ENCODE peak calls at places on chromosomes 12 and 14, in seven cellular contexts. L is WTC11, O is H1, R is HEK293T, S is GM12878, A is HepG2, F is K562. J is an unnamed sample.

GRCh38 chr12:6725350-6725749 is 1.5 kb downstream of the COPS7A start:
- DNase-seq in O (no peak), A (no peak), F (no peak), S (no peak), L (no peak), R (no peak), J (no peak)

GRCh38 chr12:61412209-61412608 is 848.0 kb upstream of the USP15 start:
- DNase-seq in S (no peak), L (no peak), O (no peak), R (no peak), A (no peak), F (no peak), J (no peak)

GRCh38 chr12:31362115-31362758 is 36.3 kb upstream of the SINHCAF start:
- DNase-seq in L (peak), A (peak), S (no peak), R (peak), F (peak), O (no peak), J (no peak)

GRCh38 chr12:114918535-114919233 is 234.7 kb upstream of the TBX3 start:
- DNase-seq in S (no peak), F (no peak), R (no peak), O (no peak), L (no peak), A (peak), J (no peak)

GRCh38 chr12:117162649-117163048 is 27.6 kb downstream of the FBXO21 start:
- DNase-seq in F (no peak), A (no peak), R (no peak), O (no peak), S (no peak), L (no peak), J (no peak)

GRCh38 chr12:126915309-126915708 is 1351.7 kb upstream of the TMEM132C start:
- DNase-seq in O (no peak), F (no peak), A (no peak), S (no peak), L (no peak), R (no peak), J (no peak)

GRCh38 chr14:74838141-74838540 is 37.8 kb downstream of the PROX2 start:
- DNase-seq in F (no peak), R (no peak), O (no peak), S (no peak), A (no peak), L (no peak), J (no peak)

GRCh38 chr12:75479963-75480461 is 543 bp upstream of the GLIPR1 start:
- DNase-seq in O (no peak), S (no peak), F (no peak), R (no peak), L (no peak), A (no peak), J (no peak)

GRCh38 chr14:87005336-87005735 is 987.6 kb downstream of the GALC start:
- DNase-seq in R (no peak), A (no peak), O (no peak), L (no peak), S (no peak), F (no peak), J (no peak)

GRCh38 chr12:5173511-5174011 is 129.9 kb downstream of the KCNA5 start:
- DNase-seq in O (no peak), R (no peak), S (no peak), L (no peak), F (no peak), A (no peak), J (peak)

GRCh38 chr12:104896146-104896545 is 61.9 kb downstream of the SLC41A2 start:
- DNase-seq in S (no peak), A (peak), O (no peak), F (no peak), L (no peak), R (no peak), J (no peak)

GRCh38 chr12:132067182-132067581 is 76.9 kb downstream of the DDX51 start:
- DNase-seq in L (no peak), S (no peak), O (no peak), F (no peak), A (no peak), R (no peak), J (no peak)

GRCh38 chr12:76033116-76034001 is 1.8 kb upstream of the PHLDA1 start:
- DNase-seq in O (no peak), L (no peak), F (no peak), S (no peak), A (no peak), R (no peak), J (no peak)

GRCh38 chr14:79090781-79091180 is 920.6 kb downstream of the NRXN3 start:
- DNase-seq in A (no peak), R (no peak), F (no peak), O (no peak), L (no peak), S (no peak), J (no peak)

GRCh38 chr14:64726585-64726890 is 22.3 kb downstream of the PLEKHG3 start:
- DNase-seq in R (no peak), S (no peak), F (no peak), L (no peak), A (no peak), O (no peak), J (peak)

GRCh38 chr14:28756896-28757570 is 9.6 kb upstream of the FOXG1 start:
- DNase-seq in R (no peak), S (no peak), A (peak), F (no peak), L (peak), O (no peak), J (no peak)

GRCh38 chr14:70005281-70005805 is 126.1 kb downstream of the SMOC1 start:
- DNase-seq in A (peak), L (no peak), R (no peak), S (no peak), F (no peak), O (no peak), J (no peak)

GRCh38 chr14:55731881-55732498 is 152.0 kb downstream of the KTN1 start:
- DNase-seq in R (peak), A (peak), L (peak), S (no peak), O (no peak), F (no peak), J (peak)

GRCh38 chr12:93813181-93813580 is 136.0 kb downstream of the CRADD start:
- DNase-seq in A (no peak), S (no peak), R (no peak), O (no peak), L (no peak), F (no peak), J (no peak)

GRCh38 chr12:132170094-132170636 is 25.9 kb downstream of the NOC4L start:
- DNase-seq in R (no peak), A (no peak), L (no peak), S (no peak), F (no peak), O (no peak), J (no peak)

GRCh38 chr12:117404203-117404853 is 42.9 kb upstream of the NOS1 start:
- DNase-seq in S (no peak), F (no peak), O (no peak), R (no peak), A (no peak), L (no peak), J (no peak)

GRCh38 chr12:68842784-68843567 is 35.0 kb downstream of the MDM2 start:
- DNase-seq in O (no peak), A (no peak), F (no peak), S (no peak), L (no peak), R (no peak), J (no peak)

GRCh38 chr12:90015228-90015627 is 306.6 kb upstream of the ATP2B1 start:
- DNase-seq in R (no peak), L (no peak), A (no peak), O (no peak), F (no peak), S (no peak), J (no peak)

GRCh38 chr12:126668538-126668937 is 1598.4 kb upstream of the TMEM132C start:
- DNase-seq in O (no peak), R (no peak), L (no peak), S (no peak), F (no peak), A (no peak), J (no peak)

GRCh38 chr12:29961231-29961630 is 177.5 kb upstream of the TMTC1 start:
- DNase-seq in A (no peak), O (no peak), S (no peak), L (no peak), F (no peak), R (no peak), J (no peak)

GRCh38 chr14:89179891-89180404 is 237.1 kb downstream of the FOXN3 start:
- DNase-seq in L (no peak), S (no peak), F (no peak), O (no peak), A (no peak), R (no peak), J (no peak)

GRCh38 chr14:37251778-37252177 is 54.0 kb downstream of the MIPOL1 start:
- DNase-seq in O (no peak), S (no peak), R (no peak), F (no peak), A (peak), L (no peak), J (no peak)

GRCh38 chr14:94805726-94806288 is 35.9 kb upstream of the GSC start:
- DNase-seq in L (no peak), A (no peak), O (no peak), R (no peak), F (no peak), S (no peak), J (no peak)

GRCh38 chr12:112473056-112473455 is 54.3 kb downstream of the PTPN11 start:
- DNase-seq in F (peak), S (no peak), R (peak), A (no peak), O (no peak), L (no peak), J (no peak)

GRCh38 chr12:100539209-100539608 is 34.3 kb upstream of the GAS2L3 start:
- DNase-seq in F (no peak), S (no peak), L (peak), O (no peak), R (no peak), A (no peak), J (no peak)

GRCh38 chr12:107395817-107396216 is 289.8 kb upstream of the PWP1 start:
- DNase-seq in S (no peak), A (no peak), L (no peak), F (no peak), O (no peak), R (no peak), J (no peak)

GRCh38 chr12:71425568-71425967 is 14.0 kb upstream of the LGR5 start:
- DNase-seq in F (no peak), S (no peak), O (no peak), L (no peak), A (no peak), R (no peak), J (no peak)
- TF ChIP-seq SP1 in F (no peak), S (no peak), O (no peak), L (no peak), A (no peak), R (no peak), J (no peak)

DNA sequence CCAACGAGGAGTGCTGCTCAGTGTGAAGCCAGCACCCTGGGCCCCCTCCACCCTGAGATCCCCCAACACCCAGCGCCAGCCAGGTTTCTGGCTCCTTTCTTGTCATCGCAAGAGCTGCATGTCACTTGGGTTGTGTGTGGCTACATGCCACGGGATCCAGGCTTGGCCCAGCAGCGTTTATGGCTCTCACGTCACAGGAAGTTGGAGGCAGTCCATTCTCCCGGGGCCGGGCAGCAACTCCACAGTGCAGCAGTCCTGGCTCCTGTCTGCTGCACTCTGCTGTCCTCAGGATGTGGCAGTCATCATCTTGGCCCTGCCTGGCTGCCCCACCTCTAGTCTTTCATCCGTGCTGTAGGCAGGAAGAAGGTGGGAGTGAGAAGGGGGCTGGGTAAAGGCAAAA is 78.3 kb downstream of the AACS start:
- DNase-seq in A (no peak), S (no peak), O (no peak), L (no peak), R (no peak), F (no peak), J (no peak)
- TF ChIP-seq SP1 in A (no peak), S (no peak), O (no peak), L (no peak), R (no peak), F (no peak), J (no peak)

GRCh38 chr12:3775385-3776035 is 22.6 kb upstream of the CRACR2A start:
- DNase-seq in S (no peak), F (no peak), L (no peak), A (no peak), O (no peak), R (no peak), J (no peak)

GRCh38 chr12:3771853-3772252 is 18.9 kb upstream of the CRACR2A start:
- DNase-seq in R (no peak), O (no peak), S (no peak), A (no peak), L (no peak), F (no peak), J (no peak)

GRCh38 chr12:3768911-3769447 is 16.1 kb upstream of the CRACR2A start:
- DNase-seq in F (no peak), A (no peak), L (no peak), R (no peak), O (no peak), S (no peak), J (no peak)

GRCh38 chr12:3772380-3772779 is 19.5 kb upstream of the CRACR2A start:
- DNase-seq in L (no peak), O (no peak), A (no peak), F (no peak), R (no peak), S (no peak), J (no peak)

DNA sequence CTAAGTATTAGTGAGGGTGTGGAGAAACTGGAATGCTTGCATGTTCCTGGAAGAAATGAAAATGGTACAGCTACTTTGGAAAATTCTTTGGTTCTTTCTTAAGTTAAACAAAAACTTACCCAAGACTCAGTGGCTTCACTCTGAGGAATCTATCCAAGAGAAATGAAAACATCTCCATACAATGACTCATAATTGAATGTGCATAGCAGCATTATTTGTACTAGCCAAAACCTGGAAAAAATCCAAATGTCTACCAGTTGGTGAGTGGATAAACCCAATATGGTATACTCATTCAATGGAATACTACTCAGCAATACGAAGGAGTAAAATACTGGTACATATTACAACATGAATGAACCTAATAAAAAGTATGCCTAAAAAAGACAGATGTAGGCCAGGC is 18.0 kb upstream of the CRACR2A start:
- DNase-seq in O (no peak), R (no peak), L (no peak), F (no peak), A (no peak), S (no peak), J (no peak)
- TF ChIP-seq SP1 in O (no peak), R (no peak), L (no peak), F (no peak), A (no peak), S (no peak), J (no peak)

GRCh38 chr14:68047910-68048309 is 228.3 kb downstream of the RAD51B start:
- DNase-seq in A (no peak), L (no peak), R (no peak), S (no peak), O (no peak), F (no peak), J (no peak)
- TF ChIP-seq SP1 in A (no peak), L (no peak), R (no peak), S (no peak), O (no peak), F (no peak), J (no peak)

GRCh38 chr12:130161261-130162231 is 718 bp upstream of the FZD10 start:
- DNase-seq in F (no peak), A (no peak), L (peak), S (no peak), O (peak), R (peak), J (no peak)
- TF ChIP-seq SP1 in F (no peak), A (no peak), L (no peak), S (no peak), O (peak), R (no peak), J (no peak)

J was measured in HCT116.